ENCODE peak calls at places on chromosomes 16 and 17, in five cellular contexts. B is IMR-90, E is A549, X is K562, Z is GM12878. T is an unnamed sample.
A peak's percentile ranks its signal among the peaks of the same experiment; 100 is the strongest.

GRCh38 chr17:45222273-45222993 is 748 bp downstream of the FMNL1 start:
- DNase-seq in B (no peak), E (no peak), X (peak; percentile 79), Z (no peak), T (peak; percentile 65)

GRCh38 chr16:2165861-2166260 is 10.3 kb downstream of the TRAF7 start:
- DNase-seq in B (no peak), E (no peak), X (no peak), Z (no peak), T (no peak)

GRCh38 chr16:90010676-90011075 is 8.6 kb downstream of the DBNDD1 start:
- DNase-seq in B (no peak), E (no peak), X (no peak), Z (no peak), T (peak; percentile 76)

GRCh38 chr17:83080641-83081560 is 1.5 kb downstream of the METRNL start:
- DNase-seq in B (peak; percentile 24), E (no peak), X (peak; percentile 84), Z (no peak), T (peak; percentile 77)

GRCh38 chr17:19943026-19943425 is 34.6 kb downstream of the AKAP10 start:
- DNase-seq in B (no peak), E (no peak), X (no peak), Z (no peak), T (no peak)

GRCh38 chr16:84426804-84427203 is 58.5 kb downstream of the ATP2C2 start:
- DNase-seq in B (no peak), E (no peak), X (no peak), Z (no peak), T (no peak)

GRCh38 chr16:46638947-46639925 is 18.1 kb upstream of the SHCBP1 start:
- DNase-seq in B (peak; percentile 73), E (no peak), X (no peak), Z (no peak), T (no peak)

GRCh38 chr17:77107506-77108433 is 33.0 kb upstream of the SEC14L1 start:
- DNase-seq in B (peak; percentile 39), E (no peak), X (no peak), Z (peak; percentile 94), T (no peak)

GRCh38 chr17:77456951-77457548 is 316.3 kb downstream of the SEC14L1 start:
- DNase-seq in B (no peak), E (no peak), X (no peak), Z (no peak), T (no peak)

GRCh38 chr17:77137111-77137510 is 3.7 kb upstream of the SEC14L1 start:
- DNase-seq in B (no peak), E (no peak), X (no peak), Z (no peak), T (no peak)

GRCh38 chr17:29592850-29593545 is at the start of gene ANKRD13B:
- DNase-seq in B (no peak), E (peak; percentile 66), X (peak; percentile 68), Z (no peak), T (peak; percentile 83)

GRCh38 chr16:14289692-14290340 is 218.7 kb downstream of the MRTFB start:
- DNase-seq in B (peak; percentile 24), E (peak; percentile 79), X (peak; percentile 74), Z (no peak), T (peak; percentile 54)

GRCh38 chr16:58507963-58508670 is 7.2 kb upstream of the SETD6 start:
- DNase-seq in B (no peak), E (no peak), X (no peak), Z (no peak), T (no peak)

GRCh38 chr17:22171631-22172030 is 479.3 kb downstream of the KCNJ18 start:
- DNase-seq in B (no peak), E (no peak), X (no peak), Z (no peak), T (no peak)

GRCh38 chr16:726438-727290 is at the start of the genes CCDC78 and HAGHL:
- DNase-seq in B (peak; percentile 34), E (no peak), X (peak; percentile 86), Z (no peak), T (peak; percentile 94)

GRCh38 chr16:74146643-74147042 is 150.0 kb upstream of the PSMD7 start:
- DNase-seq in B (no peak), E (no peak), X (no peak), Z (no peak), T (no peak)

GRCh38 chr16:84963046-84963445 is 48.3 kb downstream of the ZDHHC7 start:
- DNase-seq in B (no peak), E (no peak), X (no peak), Z (no peak), T (no peak)

GRCh38 chr17:10021239-10021638 is 116.2 kb upstream of the RCVRN start:
- DNase-seq in B (peak; percentile 20), E (no peak), X (no peak), Z (no peak), T (no peak)

GRCh38 chr16:3131755-3132377 is 3.0 kb upstream of the ZNF213 start:
- DNase-seq in B (peak; percentile 35), E (peak; percentile 70), X (peak; percentile 54), Z (no peak), T (peak; percentile 68)

GRCh38 chr16:88068476-88069396 is 117.5 kb downstream of the BANP start:
- DNase-seq in B (no peak), E (no peak), X (no peak), Z (no peak), T (no peak)

GRCh38 chr17:9021985-9022552 is 759 bp downstream of the NTN1 start:
- DNase-seq in B (peak; percentile 4), E (no peak), X (no peak), Z (no peak), T (peak; percentile 41)

GRCh38 chr17:8320990-8321389 is 10.9 kb downstream of the ARHGEF15 start:
- DNase-seq in B (no peak), E (peak; percentile 59), X (no peak), Z (no peak), T (no peak)

GRCh38 chr17:82241926-82242697 is 13.3 kb downstream of the SLC16A3 start:
- DNase-seq in B (no peak), E (no peak), X (peak; percentile 68), Z (no peak), T (peak; percentile 83)

GRCh38 chr17:63698886-63699637 is 863 bp downstream of the LIMD2 start:
- DNase-seq in B (peak; percentile 29), E (no peak), X (no peak), Z (peak; percentile 59), T (no peak)

GRCh38 chr16:46591257-46591656 is 29.9 kb downstream of the SHCBP1 start:
- DNase-seq in B (no peak), E (no peak), X (no peak), Z (no peak), T (no peak)

GRCh38 chr16:28191364-28191985 is 20.3 kb downstream of the XPO6 start:
- DNase-seq in B (no peak), E (no peak), X (no peak), Z (no peak), T (no peak)

GRCh38 chr16:28196331-28196987 is 15.3 kb downstream of the XPO6 start:
- DNase-seq in B (no peak), E (no peak), X (no peak), Z (no peak), T (no peak)

GRCh38 chr16:28195859-28196258 is 15.9 kb downstream of the XPO6 start:
- DNase-seq in B (no peak), E (no peak), X (no peak), Z (no peak), T (no peak)

GRCh38 chr16:28193530-28194423 is 18.0 kb downstream of the XPO6 start:
- DNase-seq in B (peak; percentile 98), E (peak; percentile 59), X (no peak), Z (no peak), T (no peak)

DNA sequence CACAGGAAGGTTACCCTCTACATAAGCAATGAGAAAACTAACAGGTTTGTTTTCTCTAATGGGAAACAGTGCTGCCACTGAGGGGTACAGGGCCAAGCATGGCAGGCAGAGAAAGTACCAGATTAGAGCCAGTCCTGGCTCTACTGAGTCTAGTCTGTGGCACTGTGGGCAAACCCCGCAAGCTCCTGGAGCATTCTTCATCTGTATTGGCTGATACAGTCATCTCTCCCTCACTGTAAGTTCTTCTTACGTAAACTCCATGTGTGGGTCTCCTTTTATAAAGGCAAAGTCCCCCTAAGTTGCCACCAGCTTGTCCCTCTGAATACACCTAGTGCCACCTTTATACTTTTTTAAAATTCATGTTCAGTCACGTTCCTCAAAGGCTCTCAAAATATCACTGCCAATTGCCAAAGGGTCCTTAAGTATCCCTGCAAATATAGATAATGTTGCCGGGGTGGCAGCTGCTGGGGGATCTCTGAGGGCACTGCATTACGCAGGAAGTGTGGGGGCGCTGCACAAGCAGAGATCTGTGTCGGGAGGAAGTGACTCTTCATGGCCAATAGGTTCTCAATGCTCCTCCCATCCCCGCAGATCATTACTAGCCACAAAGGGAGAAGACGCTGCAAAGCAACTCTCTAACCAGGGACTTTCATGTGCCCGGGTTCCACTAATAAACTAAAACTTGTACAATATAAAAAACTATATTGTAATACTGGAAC is 18.8 kb downstream of the XPO6 start:
- DNase-seq in B (no peak), E (no peak), X (no peak), Z (no peak), T (no peak)
- TF ChIP-seq RCOR1 in B (no peak), E (no peak), X (no peak), Z (peak; percentile 87), T (no peak)

GRCh38 chr16:76277099-76278030 is at the start of gene CNTNAP4:
- DNase-seq in B (no peak), E (no peak), X (no peak), Z (no peak), T (peak; percentile 51)

GRCh38 chr16:76278086-76278485 is 885 bp downstream of the CNTNAP4 start:
- DNase-seq in B (no peak), E (no peak), X (no peak), Z (no peak), T (no peak)

GRCh38 chr16:76280421-76280820 is 3.2 kb downstream of the CNTNAP4 start:
- DNase-seq in B (no peak), E (no peak), X (no peak), Z (no peak), T (no peak)

DNA sequence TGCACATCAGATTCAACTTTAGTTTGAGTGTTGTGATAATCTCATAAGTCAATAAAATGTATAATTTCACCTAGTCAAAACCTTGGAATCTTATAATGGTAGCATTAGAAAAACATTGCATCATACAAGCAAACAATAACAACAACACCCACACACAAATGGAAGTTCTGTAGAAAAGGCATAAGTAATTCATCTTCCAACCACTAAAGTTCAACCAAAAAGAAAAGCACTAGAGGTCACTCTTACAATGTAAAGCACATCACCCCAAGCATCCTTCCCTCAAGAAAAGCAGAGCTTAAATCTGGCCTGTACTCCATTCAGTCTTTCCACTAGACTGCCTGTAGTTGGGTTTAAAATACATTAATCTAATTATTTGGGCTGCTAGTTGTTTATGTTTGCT is 1.8 kb downstream of the CNTNAP4 start:
- DNase-seq in B (no peak), E (peak; percentile 26), X (no peak), Z (no peak), T (peak; percentile 21)
- TF ChIP-seq RCOR1 in B (no peak), E (no peak), X (no peak), Z (no peak), T (no peak)

DNA sequence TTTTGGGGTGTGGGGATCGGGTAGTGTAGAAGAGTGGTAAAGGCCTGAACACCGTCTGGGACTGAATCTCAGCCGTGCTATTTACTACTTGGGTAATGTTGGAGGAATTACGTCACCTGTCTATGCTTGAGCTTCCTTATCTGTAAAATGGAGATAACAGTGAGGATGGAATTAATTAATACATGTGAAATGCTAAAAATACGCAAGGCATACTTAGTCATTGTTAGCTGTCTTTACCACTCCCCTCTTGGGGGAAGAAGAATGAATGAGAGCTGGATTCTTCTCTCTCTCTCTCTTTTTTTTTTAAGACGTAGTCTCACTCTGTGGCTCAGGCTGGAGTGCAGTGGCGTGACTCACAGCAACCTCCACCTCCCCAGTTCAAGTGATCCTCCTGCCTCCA is 41.1 kb upstream of the TANGO6 start:
- DNase-seq in B (peak; percentile 81), E (no peak), X (no peak), Z (no peak), T (no peak)
- TF ChIP-seq RCOR1 in B (no peak), E (no peak), X (no peak), Z (no peak), T (no peak)

GRCh38 chr17:13157656-13158055 is 139.8 kb upstream of the ELAC2 start:
- DNase-seq in B (no peak), E (no peak), X (no peak), Z (no peak), T (no peak)
- TF ChIP-seq RCOR1 in B (no peak), E (no peak), X (no peak), Z (no peak), T (no peak)